ENCODE peak calls at places on chromosomes 12 and 14, in four cellular contexts. K is mesenchymal stem cell, P is H1, R is mesendoderm. H is an unnamed sample.

GRCh38 chr12:57864382-57864781 is 17.9 kb upstream of the CTDSP2 start:
- DNase-seq in K (no peak), P (no peak), R (peak), H (no peak)

GRCh38 chr12:19154696-19155095 is 25.2 kb downstream of the PLEKHA5 start:
- DNase-seq in K (peak), P (no peak), R (no peak), H (no peak)

GRCh38 chr12:57169969-57170368 is 22.6 kb upstream of the LRP1-AS start:
- DNase-seq in K (no peak), P (no peak), R (no peak), H (no peak)

GRCh38 chr14:86405250-86405649 is 875.3 kb downstream of the FLRT2 start:
- DNase-seq in K (peak), P (no peak), R (no peak), H (peak)

GRCh38 chr12:95703986-95704385 is 86.6 kb downstream of the NTN4 start:
- DNase-seq in K (no peak), P (no peak), R (no peak), H (no peak)

GRCh38 chr12:23380419-23381100 is 568.9 kb downstream of the SOX5 start:
- DNase-seq in K (no peak), P (no peak), R (no peak), H (no peak)

GRCh38 chr12:115088328-115088994 is 404.5 kb upstream of the TBX3 start:
- DNase-seq in K (no peak), P (no peak), R (no peak), H (no peak)

GRCh38 chr12:57280234-57281062 is 29.5 kb upstream of the STAC3 start:
- DNase-seq in K (peak), P (no peak), R (peak), H (peak)

GRCh38 chr14:35879141-35879648 is 53.1 kb downstream of the BRMS1L start:
- DNase-seq in K (peak), P (no peak), R (no peak), H (peak)

GRCh38 chr12:57889541-57889989 is 43.0 kb upstream of the CTDSP2 start:
- DNase-seq in K (peak), P (no peak), R (no peak), H (peak)

GRCh38 chr14:95071649-95072256 is 85.6 kb downstream of the DICER1 start:
- DNase-seq in K (no peak), P (no peak), R (no peak), H (no peak)

GRCh38 chr12:125240717-125241116 is 175.5 kb downstream of the AACS start:
- DNase-seq in K (no peak), P (no peak), R (no peak), H (no peak)
- H2BK5ac ChIP-seq in K (no peak), P (no peak), R (no peak), H (no peak)

GRCh38 chr14:104309657-104310369 is 171.4 kb downstream of the KIF26A start:
- DNase-seq in K (no peak), P (no peak), R (no peak), H (no peak)
- H2BK5ac ChIP-seq in K (no peak), P (no peak), R (no peak), H (no peak)

GRCh38 chr14:91272341-91273272 is 28.1 kb upstream of the GPR68 start:
- DNase-seq in K (no peak), P (no peak), R (no peak), H (no peak)
- H2BK5ac ChIP-seq in K (no peak), P (no peak), R (no peak), H (no peak)

GRCh38 chr14:67554341-67554740 is 21.3 kb downstream of the PLEKHH1 start:
- DNase-seq in K (no peak), P (no peak), R (no peak), H (no peak)
- H2BK5ac ChIP-seq in K (no peak), P (no peak), R (no peak), H (no peak)

GRCh38 chr12:106776897-106777296 is 2.4 kb downstream of the RIC8B start:
- DNase-seq in K (no peak), P (no peak), R (no peak), H (no peak)

GRCh38 chr12:106773945-106774807 is at the start of gene RIC8B:
- DNase-seq in K (peak), P (peak), R (peak), H (peak)

GRCh38 chr12:106773286-106773685 is 1.2 kb upstream of the RIC8B start:
- DNase-seq in K (no peak), P (no peak), R (peak), H (no peak)

GRCh38 chr12:106771425-106771824 is 3.1 kb upstream of the RIC8B start:
- DNase-seq in K (no peak), P (no peak), R (peak), H (no peak)

GRCh38 chr12:106774808-106775524 is 484 bp downstream of the RIC8B start:
- DNase-seq in K (no peak), P (no peak), R (no peak), H (no peak)
- H2BK5ac ChIP-seq in K (peak), P (peak), R (no peak), H (peak)

DNA sequence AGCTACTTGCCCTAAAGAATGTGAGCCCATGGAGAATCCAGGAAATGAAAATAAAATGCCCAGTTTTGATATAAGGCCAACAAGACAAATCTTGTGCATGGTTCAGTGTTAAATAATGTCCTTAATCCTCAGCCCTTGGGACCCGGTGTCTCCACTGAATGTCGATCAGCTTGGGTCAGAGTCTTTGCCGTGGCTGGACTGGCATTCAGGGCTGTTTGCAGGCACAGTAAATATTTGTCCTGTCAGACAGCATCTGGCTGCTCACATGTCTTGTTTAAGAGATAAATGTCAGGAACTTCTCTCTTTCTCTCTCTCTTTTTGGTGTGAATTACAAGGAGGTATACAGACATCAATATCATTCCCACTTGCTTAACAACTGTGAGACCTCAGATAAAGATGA is 452.5 kb downstream of the FUT8 start:
- DNase-seq in K (no peak), P (no peak), R (peak), H (no peak)
- H2BK5ac ChIP-seq in K (no peak), P (no peak), R (no peak), H (no peak)

GRCh38 chr12:26317942-26318565 is 122.7 kb downstream of the SSPN start:
- DNase-seq in K (peak), P (no peak), R (no peak), H (peak)
- H2BK5ac ChIP-seq in K (peak), P (no peak), R (no peak), H (peak)

GRCh38 chr14:21894003-21894897 is 220.6 kb upstream of the OR4E1 start:
- DNase-seq in K (no peak), P (no peak), R (peak), H (no peak)
- H2BK5ac ChIP-seq in K (no peak), P (no peak), R (no peak), H (no peak)